ENCODE peak calls at places on chromosome 1, in seven cellular contexts. C is activated naive CD8-positive, alpha-beta T cell treated with anti-CD3 and anti-CD28 coated beads, Interleukin-2, amount 50 U/mL, for 24 hours; S is right cardiac atrium; K is GM23338; X is activated CD4-positive, alpha-beta T cell treated with anti-CD3 and anti-CD28 coated beads for 36 hours; O is WTC11; B is Right ventricle myocardium superior. A is an unnamed sample.

GRCh38 chr1:87219626-87220025 is 109.1 kb upstream of the LMO4 start:
- ATAC-seq in C (no peak), S (peak), K (no peak), X (no peak), O (no peak), B (peak), A (no peak)

GRCh38 chr1:239315623-239316217 is 70.6 kb upstream of the CHRM3 start:
- ATAC-seq in C (no peak), S (no peak), K (no peak), X (no peak), O (no peak), B (no peak), A (no peak)

GRCh38 chr1:12728391-12728790 is 12.5 kb downstream of the AADACL3 start:
- ATAC-seq in C (no peak), S (no peak), K (no peak), X (no peak), O (no peak), B (no peak), A (no peak)

GRCh38 chr1:180210008-180210555 is 20.0 kb upstream of the LHX4 start:
- ATAC-seq in C (no peak), S (no peak), K (no peak), X (no peak), O (no peak), B (no peak), A (no peak)

GRCh38 chr1:158154501-158154900 is 26.2 kb upstream of the CD1D start:
- ATAC-seq in C (no peak), S (no peak), K (no peak), X (no peak), O (no peak), B (no peak), A (no peak)

GRCh38 chr1:70487471-70487840 is 76.4 kb downstream of the CTH start:
- ATAC-seq in C (no peak), S (no peak), K (peak), X (no peak), O (peak), B (no peak), A (no peak)

GRCh38 chr1:30919025-30919881 is 10.7 kb upstream of the SDC3 start:
- ATAC-seq in C (peak), S (peak), K (no peak), X (no peak), O (peak), B (peak), A (peak)

GRCh38 chr1:147723691-147724323 is 36.6 kb downstream of the GJA5 start:
- ATAC-seq in C (no peak), S (peak), K (peak), X (no peak), O (peak), B (peak), A (peak)

GRCh38 chr1:3597599-3597964 is 13.7 kb downstream of the MEGF6 start:
- ATAC-seq in C (no peak), S (no peak), K (peak), X (peak), O (no peak), B (peak), A (no peak)

GRCh38 chr1:2544093-2544874 is 11.9 kb upstream of the TNFRSF14 start:
- ATAC-seq in C (no peak), S (no peak), K (no peak), X (no peak), O (no peak), B (no peak), A (no peak)

GRCh38 chr1:160167580-160167979 is 16.2 kb downstream of the ATP1A4 start:
- ATAC-seq in C (peak), S (no peak), K (no peak), X (peak), O (no peak), B (no peak), A (peak)

GRCh38 chr1:230301322-230301721 is 124.8 kb downstream of the PGBD5 start:
- ATAC-seq in C (no peak), S (no peak), K (no peak), X (no peak), O (no peak), B (peak), A (no peak)

GRCh38 chr1:103527331-103527730 is 1.8 kb downstream of the RNPC3 start:
- ATAC-seq in C (no peak), S (no peak), K (no peak), X (no peak), O (no peak), B (no peak), A (peak)

GRCh38 chr1:145891587-145892485 is 6.2 kb upstream of the ANKRD35 start:
- ATAC-seq in C (peak), S (peak), K (peak), X (peak), O (peak), B (peak), A (peak)

GRCh38 chr1:115092214-115092613 is 2.9 kb upstream of the TSPAN2 start:
- ATAC-seq in C (no peak), S (no peak), K (no peak), X (no peak), O (no peak), B (no peak), A (no peak)